ENCODE peak calls at places on chromosomes 3 and 15, in five cellular contexts. One of them, this sample, is unnamed.

GRCh38 chr3:180421711-180422110 is 180.3 kb upstream of the TTC14 start:
- DNase-seq in COR-L47: no peak
- DNase-seq in hypothalamus: no peak
- DNase-seq in G401: no peak
- DNase-seq in cardiac muscle cell: no peak
- DNase-seq in this sample: no peak

GRCh38 chr3:105813710-105814109 is 55.1 kb downstream of the CBLB start:
- DNase-seq in cardiac muscle cell: no peak
- DNase-seq in COR-L47: no peak
- DNase-seq in hypothalamus: no peak
- DNase-seq in G401: no peak
- DNase-seq in this sample: no peak

GRCh38 chr3:139267300-139268246 is 76.2 kb upstream of the MRPS22 start:
- DNase-seq in G401: no peak
- DNase-seq in cardiac muscle cell: no peak
- DNase-seq in COR-L47: no peak
- DNase-seq in hypothalamus: no peak
- DNase-seq in this sample: no peak

GRCh38 chr15:99755692-99756409 is 22.6 kb upstream of the LYSMD4 start:
- DNase-seq in hypothalamus: no peak
- DNase-seq in G401: peak; percentile 79
- DNase-seq in cardiac muscle cell: peak; percentile 82
- DNase-seq in COR-L47: peak; percentile 50
- DNase-seq in this sample: peak; percentile 69

GRCh38 chr3:18586076-18586475 is 160.9 kb upstream of the SATB1 start:
- DNase-seq in hypothalamus: no peak
- DNase-seq in G401: no peak
- DNase-seq in COR-L47: no peak
- DNase-seq in cardiac muscle cell: no peak
- DNase-seq in this sample: no peak

GRCh38 chr15:29887719-29888118 is 65.5 kb upstream of the TJP1 start:
- DNase-seq in hypothalamus: no peak
- DNase-seq in COR-L47: no peak
- DNase-seq in G401: no peak
- DNase-seq in cardiac muscle cell: no peak
- DNase-seq in this sample: no peak

GRCh38 chr15:24772709-24773373 is 97.3 kb downstream of the NPAP1 start:
- DNase-seq in hypothalamus: peak; percentile 70
- DNase-seq in cardiac muscle cell: no peak
- DNase-seq in COR-L47: peak; percentile 4
- DNase-seq in G401: peak; percentile 70
- DNase-seq in this sample: peak; percentile 6

GRCh38 chr3:61505197-61505596 is 56.2 kb upstream of the PTPRG start:
- DNase-seq in G401: no peak
- DNase-seq in COR-L47: no peak
- DNase-seq in cardiac muscle cell: no peak
- DNase-seq in hypothalamus: no peak
- DNase-seq in this sample: no peak

GRCh38 chr3:170614214-170614966 is 28.5 kb upstream of the SLC7A14 start:
- DNase-seq in G401: peak; percentile 72
- DNase-seq in cardiac muscle cell: no peak
- DNase-seq in COR-L47: no peak
- DNase-seq in hypothalamus: no peak
- DNase-seq in this sample: no peak

GRCh38 chr3:173659972-173660371 is 262.4 kb downstream of the NLGN1 start:
- DNase-seq in cardiac muscle cell: peak; percentile 33
- DNase-seq in G401: no peak
- DNase-seq in COR-L47: no peak
- DNase-seq in hypothalamus: no peak
- DNase-seq in this sample: peak; percentile 69

GRCh38 chr15:92902723-92903587 is 2.8 kb downstream of the CHD2 start:
- DNase-seq in COR-L47: no peak
- DNase-seq in hypothalamus: no peak
- DNase-seq in G401: no peak
- DNase-seq in cardiac muscle cell: no peak
- DNase-seq in this sample: peak; percentile 69

GRCh38 chr3:151265866-151266265 is 12.5 kb downstream of the P2RY14 start:
- DNase-seq in G401: no peak
- DNase-seq in COR-L47: no peak
- DNase-seq in cardiac muscle cell: no peak
- DNase-seq in hypothalamus: peak; percentile 4
- DNase-seq in this sample: peak; percentile 18

GRCh38 chr3:58422756-58423324 is 10.8 kb downstream of the PDHB start:
- DNase-seq in G401: peak; percentile 39
- DNase-seq in hypothalamus: no peak
- DNase-seq in COR-L47: no peak
- DNase-seq in cardiac muscle cell: peak; percentile 87
- DNase-seq in this sample: no peak

GRCh38 chr3:61371123-61371522 is 119.9 kb upstream of the FHIT start:
- DNase-seq in hypothalamus: no peak
- DNase-seq in cardiac muscle cell: peak; percentile 46
- DNase-seq in COR-L47: no peak
- DNase-seq in G401: no peak
- DNase-seq in this sample: no peak

GRCh38 chr3:120299403-120299802 is 14.4 kb upstream of the GPR156 start:
- DNase-seq in G401: no peak
- DNase-seq in cardiac muscle cell: no peak
- DNase-seq in hypothalamus: no peak
- DNase-seq in COR-L47: no peak
- DNase-seq in this sample: no peak

GRCh38 chr3:115685097-115685496 is 61.8 kb downstream of the GAP43 start:
- DNase-seq in hypothalamus: no peak
- DNase-seq in cardiac muscle cell: no peak
- DNase-seq in COR-L47: no peak
- DNase-seq in G401: no peak
- DNase-seq in this sample: no peak

GRCh38 chr3:87359807-87360206 is 83.4 kb upstream of the POU1F1 start:
- DNase-seq in G401: peak; percentile 80
- DNase-seq in COR-L47: no peak
- DNase-seq in cardiac muscle cell: no peak
- DNase-seq in hypothalamus: no peak
- DNase-seq in this sample: no peak

This sample was measured in NCI-H526 treated with DMSO at 0.1 percent for 48 hours.